ENCODE peak calls at places on chromosomes 5 and 9, in four cellular contexts. J is AML-193; M is activated effector memory CD4-positive, alpha-beta T cell treated with Interleukin-2 at 50 U/mL for 16 hours; C is HTR-8/SVneo. E is an unnamed sample.

GRCh38 chr9:806285-807156 is 35.0 kb upstream of the DMRT1 start:
- DNase-seq in J (peak; percentile 58), M (no peak), C (peak; percentile 26), E (peak; percentile 65)

GRCh38 chr5:138913773-138914172 is 38.6 kb upstream of the LRRTM2 start:
- DNase-seq in J (no peak), M (no peak), C (no peak), E (no peak)

GRCh38 chr5:173618927-173619519 is 2.6 kb upstream of the BOD1 start:
- DNase-seq in J (peak; percentile 49), M (peak; percentile 5), C (peak; percentile 57), E (peak; percentile 73)

GRCh38 chr9:137878146-137878941 is 762 bp downstream of the CACNA1B start:
- DNase-seq in J (no peak), M (no peak), C (no peak), E (peak; percentile 25)

GRCh38 chr5:150598821-150599273 is 41.6 kb upstream of the SYNPO start:
- DNase-seq in J (no peak), M (no peak), C (no peak), E (no peak)

GRCh38 chr5:179115845-179116524 is 55.8 kb downstream of the ZNF354C start:
- DNase-seq in J (no peak), M (no peak), C (no peak), E (no peak)

GRCh38 chr5:161549106-161549505 is 2.6 kb upstream of the GABRB2 start:
- DNase-seq in J (no peak), M (no peak), C (no peak), E (no peak)

GRCh38 chr5:160463775-160464465 is 42.3 kb downstream of the PTTG1 start:
- DNase-seq in J (no peak), M (no peak), C (peak; percentile 63), E (peak; percentile 72)

GRCh38 chr9:133874061-133874638 is 118.0 kb downstream of the VAV2 start:
- DNase-seq in J (no peak), M (no peak), C (peak; percentile 76), E (peak; percentile 71)

GRCh38 chr9:15570769-15571168 is 17.9 kb downstream of the CCDC171 start:
- DNase-seq in J (no peak), M (no peak), C (no peak), E (no peak)

GRCh38 chr5:50813691-50814090 is 147.3 kb downstream of the PARP8 start:
- DNase-seq in J (no peak), M (no peak), C (no peak), E (no peak)

GRCh38 chr9:20446248-20446647 is 176.1 kb downstream of the MLLT3 start:
- DNase-seq in J (no peak), M (no peak), C (no peak), E (no peak)

GRCh38 chr9:114674076-114674797 is 7.8 kb downstream of the TEX48 start:
- DNase-seq in J (no peak), M (no peak), C (no peak), E (peak; percentile 26)

GRCh38 chr5:79077680-79078365 is 8.3 kb downstream of the BHMT2 start:
- DNase-seq in J (no peak), M (no peak), C (no peak), E (no peak)

GRCh38 chr5:170809551-170809950 is 26.0 kb downstream of the GABRP start:
- DNase-seq in J (no peak), M (no peak), C (peak; percentile 60), E (peak; percentile 89)

GRCh38 chr9:123620258-123620657 is 264.3 kb downstream of the CRB2 start:
- DNase-seq in J (no peak), M (no peak), C (no peak), E (no peak)

GRCh38 chr5:80853413-80853812 is 106.8 kb upstream of the RASGRF2 start:
- DNase-seq in J (no peak), M (no peak), C (no peak), E (no peak)

GRCh38 chr5:173327084-173327947 is 898 bp downstream of the STC2 start:
- DNase-seq in J (no peak), M (no peak), C (peak; percentile 29), E (peak; percentile 61)

GRCh38 chr9:86043999-86044398 is 55.4 kb downstream of the GOLM1 start:
- DNase-seq in J (peak; percentile 71), M (no peak), C (no peak), E (no peak)

GRCh38 chr9:84862786-84863185 is 193.3 kb downstream of the NTRK2 start:
- DNase-seq in J (no peak), M (no peak), C (no peak), E (peak; percentile 7)

GRCh38 chr5:58240286-58240685 is 219.6 kb downstream of the PLK2 start:
- DNase-seq in J (no peak), M (no peak), C (peak; percentile 45), E (peak; percentile 78)

GRCh38 chr9:97615439-97616072 is 17.6 kb downstream of the TSTD2 start:
- DNase-seq in J (peak; percentile 55), M (peak; percentile 12), C (peak; percentile 44), E (peak; percentile 78)

E was measured in choroid plexus epithelial cell.